ENCODE peak calls at places on chromosomes 11 and 22, in ten cellular contexts. U is mesendoderm; S is heart right ventricle; E is GM23248; K is CD4-positive, alpha-beta T cell; O is WERI-Rb-1; B is tibial artery; V is neuronal stem cell; A is endodermal cell; N is PC-3. C is an unnamed sample.

GRCh38 chr11:27619039-27619438 is 81.2 kb downstream of the BDNF start:
- DNase-seq in V (no peak), U (no peak), O (no peak), A (no peak), B (no peak), N (peak), E (peak), S (no peak), K (no peak), C (no peak)

GRCh38 chr11:69801513-69802335 is 17.5 kb downstream of the FGF3 start:
- DNase-seq in A (peak), E (no peak), N (peak), S (no peak), O (peak), V (peak), U (peak), B (no peak), K (peak), C (no peak)

GRCh38 chr11:125933030-125933813 is 12.6 kb upstream of the VSIG10L2 start:
- DNase-seq in O (no peak), U (no peak), N (no peak), K (no peak), B (no peak), S (no peak), V (no peak), A (no peak), E (no peak), C (no peak)

GRCh38 chr11:27921472-27921871 is 186.5 kb downstream of the KIF18A start:
- DNase-seq in N (peak), K (no peak), V (no peak), A (no peak), U (no peak), S (no peak), O (no peak), E (peak), B (no peak), C (no peak)

GRCh38 chr11:10394229-10395100 is 60.6 kb upstream of the AMPD3 start:
- DNase-seq in U (no peak), S (no peak), V (no peak), E (peak), N (peak), A (no peak), K (no peak), B (no peak), O (no peak), C (no peak)

GRCh38 chr11:36431429-36432092 is 78.5 kb downstream of the TRAF6 start:
- DNase-seq in A (no peak), B (peak), E (peak), K (no peak), N (peak), V (no peak), S (peak), U (peak), O (no peak), C (peak)

GRCh38 chr22:42369250-42370041 is 62.8 kb downstream of the NFAM1 start:
- DNase-seq in U (peak), A (peak), E (peak), O (peak), V (peak), K (peak), S (peak), B (peak), N (peak), C (peak)

GRCh38 chr22:22400099-22400498 is 108.4 kb downstream of the ZNF280B start:
- DNase-seq in B (no peak), K (no peak), U (no peak), O (no peak), N (no peak), A (peak), S (no peak), V (no peak), E (no peak), C (no peak)

GRCh38 chr22:30245985-30246901 is at the start of gene LIF:
- DNase-seq in V (no peak), K (peak), O (peak), S (no peak), A (peak), N (no peak), B (no peak), E (peak), U (peak), C (no peak)

GRCh38 chr11:71246559-71246958 is 5.8 kb downstream of the SHANK2 start:
- DNase-seq in N (no peak), E (no peak), S (no peak), V (no peak), B (no peak), O (no peak), U (peak), K (no peak), A (peak), C (no peak)

GRCh38 chr11:34002420-34002819 is 49.1 kb upstream of the CAPRIN1 start:
- DNase-seq in S (no peak), A (no peak), O (peak), N (peak), V (no peak), B (no peak), K (no peak), E (no peak), U (no peak), C (no peak)

GRCh38 chr11:34192481-34193401 is 87.3 kb downstream of the NAT10 start:
- DNase-seq in E (peak), B (peak), U (peak), V (no peak), A (no peak), K (no peak), N (peak), O (peak), S (peak), C (peak)

GRCh38 chr22:24859587-24859986 is 53.6 kb downstream of the SGSM1 start:
- DNase-seq in N (no peak), V (no peak), A (no peak), B (no peak), S (no peak), E (no peak), O (peak), K (no peak), U (no peak), C (no peak)

GRCh38 chr11:30128269-30128932 is 102.4 kb upstream of the FSHB start:
- DNase-seq in E (peak), U (peak), O (no peak), S (peak), V (peak), A (peak), B (no peak), N (peak), K (no peak), C (no peak)

GRCh38 chr11:130786987-130787688 is 129.1 kb downstream of the SNX19 start:
- DNase-seq in B (no peak), U (no peak), K (no peak), V (no peak), E (peak), A (no peak), N (peak), O (no peak), S (no peak), C (no peak)

GRCh38 chr11:62689421-62690183 is at the start of gene LRRN4CL:
- DNase-seq in E (peak), U (no peak), B (peak), N (no peak), O (no peak), V (no peak), A (no peak), S (peak), K (no peak), C (no peak)

GRCh38 chr22:26479792-26480610 is 3.6 kb downstream of the HPS4 start:
- DNase-seq in O (no peak), E (no peak), N (peak), K (no peak), A (no peak), S (no peak), U (no peak), B (no peak), V (no peak), C (no peak)

GRCh38 chr11:125262825-125263218 is 98.3 kb downstream of the PKNOX2 start:
- DNase-seq in E (peak), U (peak), A (peak), B (no peak), K (no peak), V (peak), O (no peak), S (no peak), N (no peak), C (no peak)

GRCh38 chr11:59106363-59107336 is at the start of gene FAM111B:
- DNase-seq in B (peak), N (peak), E (peak), O (no peak), K (peak), V (peak), U (peak), A (peak), S (peak), C (peak)

GRCh38 chr11:58963551-58964075 is 24.3 kb downstream of the GLYATL1 start:
- DNase-seq in S (no peak), A (peak), E (peak), N (no peak), V (peak), K (no peak), U (peak), B (no peak), O (peak), C (peak)

GRCh38 chr11:45765836-45766235 is 39.1 kb upstream of the SLC35C1 start:
- DNase-seq in V (no peak), O (no peak), S (no peak), A (no peak), N (no peak), U (no peak), E (no peak), B (no peak), K (no peak), C (no peak)

GRCh38 chr11:12204506-12204905 is 94.1 kb downstream of the MICAL2 start:
- DNase-seq in U (no peak), E (no peak), V (no peak), N (no peak), A (no peak), O (no peak), S (no peak), B (no peak), K (no peak), C (no peak)

GRCh38 chr11:135074397-135074998 is 662.5 kb upstream of the B3GAT1 start:
- DNase-seq in O (peak), A (no peak), K (no peak), V (no peak), N (peak), E (no peak), S (no peak), B (no peak), U (peak), C (no peak)

GRCh38 chr11:63907808-63908530 is 9.0 kb downstream of the RCOR2 start:
- DNase-seq in E (no peak), N (no peak), B (no peak), K (no peak), A (peak), S (no peak), U (peak), O (peak), V (no peak), C (no peak)

GRCh38 chr22:39714321-39714720 is 143.8 kb downstream of the CACNA1I start:
- DNase-seq in E (no peak), K (no peak), S (no peak), B (no peak), U (no peak), V (no peak), N (no peak), O (no peak), A (no peak), C (no peak)

GRCh38 chr11:42066113-42066512 is 606.7 kb upstream of the LRRC4C start:
- DNase-seq in U (peak), N (peak), K (no peak), A (peak), V (no peak), B (peak), S (no peak), E (peak), O (no peak), C (no peak)

GRCh38 chr22:16932577-16932976 is 75.4 kb downstream of the GAB4 start:
- DNase-seq in B (no peak), A (peak), N (no peak), V (no peak), E (peak), S (no peak), K (no peak), O (no peak), U (no peak), C (no peak)

GRCh38 chr11:296206-296975 is 2.9 kb downstream of the IFITM5 start:
- DNase-seq in S (no peak), B (peak), E (no peak), O (no peak), K (peak), V (no peak), A (peak), N (no peak), U (no peak), C (no peak)

GRCh38 chr11:14773755-14774154 is 118.3 kb downstream of the CYP2R1 start:
- DNase-seq in V (no peak), B (no peak), A (peak), N (no peak), O (no peak), E (peak), K (no peak), S (no peak), U (peak), C (no peak)

GRCh38 chr22:38338772-38339379 is 21.6 kb upstream of the CSNK1E start:
- DNase-seq in O (peak), N (no peak), V (no peak), U (peak), E (no peak), A (peak), K (no peak), B (no peak), S (no peak), C (no peak)

GRCh38 chr11:117546431-117547160 is 218.9 kb downstream of the CEP164 start:
- DNase-seq in O (no peak), V (no peak), A (no peak), B (no peak), U (no peak), E (no peak), N (no peak), K (no peak), S (no peak), C (no peak)

GRCh38 chr11:1889941-1890855 is 1.5 kb downstream of the PRR33 start:
- DNase-seq in A (no peak), O (no peak), B (no peak), V (no peak), E (no peak), U (no peak), S (no peak), K (no peak), N (no peak), C (no peak)

GRCh38 chr22:24265734-24266133 is 4.9 kb upstream of the SPECC1L start:
- DNase-seq in V (no peak), U (no peak), A (peak), B (no peak), N (no peak), K (no peak), S (no peak), O (no peak), E (no peak), C (no peak)

GRCh38 chr11:15053201-15053685 is 20.1 kb upstream of the CALCB start:
- DNase-seq in E (peak), A (no peak), S (no peak), O (no peak), U (peak), V (no peak), B (no peak), K (no peak), N (no peak), C (peak)

GRCh38 chr22:38257650-38258246 is 15.1 kb downstream of the TMEM184B start:
- DNase-seq in A (peak), E (peak), U (no peak), O (no peak), N (peak), S (no peak), K (no peak), B (no peak), V (no peak), C (no peak)

GRCh38 chr22:19353363-19354131 is 62.0 kb upstream of the CLTCL1 start:
- DNase-seq in B (no peak), K (no peak), E (no peak), U (no peak), A (no peak), S (no peak), O (no peak), V (no peak), N (no peak), C (no peak)

DNA sequence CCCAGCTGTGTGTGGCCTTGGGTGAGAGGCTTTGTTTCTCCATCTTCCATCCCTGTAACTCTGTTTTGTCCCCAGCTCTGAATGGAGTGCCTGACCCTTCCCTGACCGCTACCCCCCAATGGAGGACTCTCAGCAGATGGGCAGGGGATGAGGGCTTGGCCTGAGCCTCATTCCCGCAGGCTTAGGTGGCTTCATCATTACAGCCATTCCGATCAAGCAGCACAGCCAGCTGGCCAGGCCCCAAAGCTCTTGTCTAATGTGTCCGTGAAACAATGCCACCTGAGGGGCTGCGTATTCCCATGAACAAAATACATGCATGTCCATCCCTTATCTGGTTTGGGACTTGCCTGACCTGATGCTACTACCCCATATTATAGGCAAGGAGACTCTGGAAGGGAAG is 3.9 kb upstream of the CDC42EP2 start:
- DNase-seq in O (peak), S (no peak), A (no peak), V (peak), U (no peak), E (no peak), K (no peak), N (no peak), B (no peak), C (no peak)
- H3K27ac ChIP-seq in O (peak), S (peak), A (peak), V (peak), U (no peak), E (no peak), K (no peak), N (peak), B (no peak), C (no peak)

GRCh38 chr11:7019500-7020182 is 505 bp downstream of the ZNF214 start:
- DNase-seq in N (no peak), U (peak), A (no peak), V (no peak), O (peak), E (peak), B (peak), S (peak), K (no peak), C (no peak)
- H3K27ac ChIP-seq in N (no peak), U (no peak), A (peak), V (peak), O (peak), E (peak), B (peak), S (peak), K (no peak), C (peak)

GRCh38 chr22:28978158-28978557 is 83.5 kb downstream of the C22orf31 start:
- DNase-seq in O (no peak), E (peak), B (no peak), U (no peak), S (peak), A (no peak), V (no peak), K (no peak), N (peak), C (no peak)

GRCh38 chr22:28977050-28977449 is 84.6 kb downstream of the C22orf31 start:
- DNase-seq in B (no peak), U (peak), O (no peak), E (no peak), V (no peak), N (no peak), A (no peak), K (no peak), S (no peak), C (no peak)

GRCh38 chr22:28978863-28979799 is 82.5 kb downstream of the C22orf31 start:
- DNase-seq in B (no peak), N (no peak), S (no peak), U (no peak), A (no peak), O (no peak), K (no peak), E (no peak), V (no peak), C (no peak)

GRCh38 chr22:28977481-28977971 is 84.1 kb downstream of the C22orf31 start:
- DNase-seq in K (no peak), U (no peak), S (no peak), B (no peak), A (no peak), O (no peak), V (no peak), N (no peak), E (peak), C (no peak)

DNA sequence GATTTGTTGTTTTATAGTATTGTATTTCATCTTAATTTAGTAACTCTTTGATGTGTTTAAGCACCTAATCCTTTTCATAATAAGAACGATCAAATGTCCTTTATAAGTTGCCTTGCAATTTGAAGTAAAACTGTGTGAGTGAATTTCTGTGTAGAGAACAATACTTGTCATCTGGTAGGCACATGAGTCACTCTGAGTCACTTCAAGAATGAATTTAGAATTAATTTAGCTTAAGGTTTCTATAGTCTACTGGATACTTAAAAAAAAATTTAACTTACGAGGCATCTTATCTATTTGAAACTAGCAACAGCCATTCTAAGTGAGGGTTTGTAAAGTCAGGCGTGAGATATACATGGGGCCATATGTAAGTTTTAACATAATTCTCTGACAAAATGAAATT is 85.0 kb downstream of the C22orf31 start:
- DNase-seq in N (peak), V (no peak), K (no peak), B (no peak), O (no peak), S (no peak), U (no peak), E (peak), A (no peak), C (peak)
- H3K27ac ChIP-seq in N (peak), V (no peak), K (no peak), B (no peak), O (no peak), S (no peak), U (no peak), E (no peak), A (peak), C (peak)

GRCh38 chr22:45521178-45521577 is 18.5 kb downstream of the FBLN1 start:
- DNase-seq in S (no peak), A (no peak), E (no peak), U (no peak), K (no peak), N (no peak), B (no peak), V (no peak), O (no peak), C (no peak)

GRCh38 chr22:45518580-45518991 is 15.9 kb downstream of the FBLN1 start:
- DNase-seq in A (no peak), U (no peak), O (no peak), S (no peak), K (no peak), V (no peak), B (no peak), E (peak), N (no peak), C (no peak)

GRCh38 chr22:45516163-45516562 is 13.5 kb downstream of the FBLN1 start:
- DNase-seq in O (no peak), A (no peak), V (no peak), K (no peak), U (peak), E (no peak), B (no peak), S (no peak), N (no peak), C (no peak)

GRCh38 chr22:45515678-45516077 is 13.0 kb downstream of the FBLN1 start:
- DNase-seq in U (no peak), B (no peak), S (no peak), K (no peak), O (no peak), E (peak), A (no peak), N (no peak), V (no peak), C (no peak)

DNA sequence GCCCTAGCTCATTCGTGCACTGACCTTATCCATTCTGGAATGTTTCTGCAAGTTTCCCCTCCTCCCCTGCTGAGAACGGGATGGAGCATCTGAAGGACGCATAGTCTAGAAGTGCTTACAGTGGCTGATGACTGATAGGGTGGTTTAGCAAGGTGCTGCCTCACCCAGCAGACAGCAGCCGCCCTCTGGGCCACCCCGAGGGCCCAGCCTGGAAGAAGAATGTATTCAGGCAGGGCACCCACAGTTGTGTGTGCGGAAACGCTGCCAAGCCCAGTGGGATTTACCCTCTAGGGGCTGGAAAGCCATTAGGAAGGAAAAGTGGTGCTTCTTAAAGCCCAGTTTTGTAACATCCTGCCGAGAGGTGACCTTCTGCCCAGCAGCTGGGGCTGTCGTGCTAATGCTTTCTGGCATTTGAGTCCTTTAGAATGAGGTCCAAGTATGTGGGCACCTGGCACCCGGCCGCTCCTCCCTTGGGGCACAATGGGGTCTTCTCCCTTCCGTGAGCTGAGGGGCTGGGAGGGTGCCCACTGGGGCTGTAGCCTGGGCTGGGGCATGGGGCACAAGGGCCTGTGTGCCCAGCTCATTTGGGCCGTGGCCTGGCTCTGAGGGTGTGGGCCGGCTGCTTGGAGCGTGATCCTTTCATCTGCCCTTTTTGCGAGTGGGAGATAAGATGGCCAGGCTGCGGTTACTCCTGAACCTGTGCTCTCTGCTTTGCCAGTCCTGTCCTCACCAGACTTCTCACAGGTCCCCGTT is 14.4 kb downstream of the FBLN1 start:
- DNase-seq in B (no peak), N (no peak), K (no peak), S (no peak), U (peak), O (no peak), V (no peak), E (peak), A (peak), C (no peak)
- H3K27ac ChIP-seq in B (peak), N (no peak), K (no peak), S (peak), U (no peak), O (no peak), V (no peak), E (peak), A (no peak), C (peak)

GRCh38 chr11:68018730-68019190 is 8.6 kb downstream of the ALDH3B1 start:
- DNase-seq in A (no peak), K (no peak), E (no peak), O (no peak), U (no peak), B (no peak), N (no peak), V (no peak), S (no peak), C (no peak)
- H3K27ac ChIP-seq in A (no peak), K (no peak), E (no peak), O (no peak), U (no peak), B (no peak), N (no peak), V (no peak), S (no peak), C (no peak)